ENCODE peak calls at places on chromosome 15, in four cellular contexts. I is tibial artery, Z is astrocyte of the cerebellum, M is uterus. X is an unnamed sample.

GRCh38 chr15:26806574-26806973 is 33.7 kb upstream of the GABRB3 start:
- DNase-seq in Z (no peak), I (no peak), M (no peak), X (no peak)

GRCh38 chr15:44010114-44010513 is 183.3 kb downstream of the WDR76 start:
- DNase-seq in Z (peak; percentile 52), M (no peak), I (no peak), X (peak; percentile 86)

GRCh38 chr15:96849501-96849900 is 519.0 kb downstream of the NR2F2 start:
- DNase-seq in I (no peak), Z (peak; percentile 32), M (no peak), X (no peak)

GRCh38 chr15:29121907-29122306 is 147.7 kb downstream of the NSMCE3 start:
- DNase-seq in M (no peak), Z (no peak), I (no peak), X (no peak)

GRCh38 chr15:66171891-66172290 is 81.7 kb downstream of the MEGF11 start:
- DNase-seq in I (no peak), Z (no peak), M (no peak), X (no peak)

GRCh38 chr15:47410243-47410642 is 307.1 kb upstream of the SEMA6D start:
- DNase-seq in I (no peak), Z (no peak), M (no peak), X (no peak)

GRCh38 chr15:36234743-36235142 is 344.7 kb upstream of the CDIN1 start:
- DNase-seq in I (no peak), M (no peak), Z (no peak), X (no peak)

GRCh38 chr15:80587816-80588456 is 107.2 kb upstream of the ABHD17C start:
- DNase-seq in Z (no peak), I (peak; percentile 45), M (no peak), X (no peak)

GRCh38 chr15:42427429-42428223 is 63.3 kb downstream of the ZNF106 start:
- DNase-seq in Z (peak; percentile 75), I (no peak), M (no peak), X (no peak)

GRCh38 chr15:76994001-76994400 is 925 bp upstream of the PSTPIP1 start:
- DNase-seq in I (peak; percentile 69), Z (no peak), M (no peak), X (no peak)

GRCh38 chr15:39801641-39802309 is 19.1 kb upstream of the FSIP1 start:
- DNase-seq in Z (no peak), I (no peak), M (no peak), X (no peak)

GRCh38 chr15:66394472-66394871 is 7.8 kb downstream of the MAP2K1 start:
- DNase-seq in I (no peak), M (no peak), Z (no peak), X (no peak)

GRCh38 chr15:27017168-27017809 is 46.3 kb downstream of the GABRG3 start:
- DNase-seq in M (no peak), I (no peak), Z (peak; percentile 52), X (peak; percentile 33)

GRCh38 chr15:39781967-39782292 is 711 bp downstream of the FSIP1 start:
- DNase-seq in Z (no peak), M (no peak), I (no peak), X (no peak)

GRCh38 chr15:101068961-101069734 is 150.0 kb downstream of the LRRK1 start:
- DNase-seq in M (peak; percentile 15), Z (no peak), I (no peak), X (no peak)

GRCh38 chr15:44300567-44300966 is 12.0 kb downstream of the GOLM2 start:
- DNase-seq in Z (no peak), I (no peak), M (no peak), X (no peak)

GRCh38 chr15:35271371-35272043 is 186.4 kb upstream of the NANOGP8 start:
- DNase-seq in Z (no peak), M (no peak), I (no peak), X (no peak)

GRCh38 chr15:74790080-74790916 is 8.4 kb downstream of the CSK start:
- DNase-seq in I (peak; percentile 77), M (peak; percentile 73), Z (peak; percentile 82), X (no peak)

GRCh38 chr15:90949979-90950675 is 4.6 kb upstream of the RCCD1 start:
- DNase-seq in Z (no peak), M (no peak), I (no peak), X (no peak)

GRCh38 chr15:58438956-58439355 is 7.2 kb downstream of the LIPC start:
- DNase-seq in Z (no peak), I (no peak), M (no peak), X (no peak)
- TF ChIP-seq CTCF in Z (peak; percentile 34), I (peak; percentile 8), M (no peak), X (peak; percentile 50)

GRCh38 chr15:93070901-93071300 is 18.1 kb downstream of the RGMA start:
- DNase-seq in M (no peak), Z (no peak), I (no peak), X (no peak)
- H3K4me3 ChIP-seq in M (peak overlapping the region; percentile 78), Z (peak overlapping the region; percentile 75), I (peak overlapping the region; percentile 85), X (no peak overlapping the region)

GRCh38 chr15:60589728-60590127 is 110.8 kb upstream of the ICE2 start:
- DNase-seq in M (no peak), I (no peak), Z (no peak), X (no peak)

GRCh38 chr15:60590935-60591490 is 112.1 kb upstream of the ICE2 start:
- DNase-seq in Z (no peak), M (peak; percentile 49), I (peak; percentile 76), X (no peak)

GRCh38 chr15:60594071-60594470 is 115.1 kb upstream of the ICE2 start:
- DNase-seq in I (no peak), M (no peak), Z (no peak), X (no peak)

GRCh38 chr15:60591491-60592385 is 112.8 kb upstream of the ICE2 start:
- DNase-seq in Z (no peak), M (peak; percentile 34), I (peak; percentile 73), X (no peak)

GRCh38 chr15:60592386-60593339 is 113.7 kb upstream of the ICE2 start:
- DNase-seq in Z (no peak), I (peak; percentile 90), M (peak; percentile 80), X (no peak)
- TF ChIP-seq CTCF in Z (no peak), I (no peak), M (no peak), X (peak; percentile 24)

DNA sequence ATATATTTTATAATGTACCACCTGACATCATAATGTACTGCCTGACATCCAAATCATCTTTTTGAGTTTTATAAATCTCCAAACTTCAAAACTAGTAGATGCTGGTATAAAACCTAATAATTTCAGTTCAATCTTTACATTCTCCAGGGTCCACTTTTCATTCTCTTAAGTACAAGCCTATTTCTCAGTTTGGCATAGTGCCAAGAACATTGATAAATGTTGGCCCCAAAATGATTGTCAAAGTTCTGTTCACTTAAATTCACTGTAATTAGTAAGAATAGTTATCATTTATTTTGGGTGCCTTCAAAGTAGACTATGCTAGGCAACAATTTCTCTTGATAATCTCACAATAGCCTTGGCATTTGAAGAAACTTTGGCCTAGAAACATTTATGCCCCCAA is 101.6 kb downstream of the ZNF609 start:
- DNase-seq in M (no peak), Z (no peak), I (no peak), X (no peak)
- H3K4me3 ChIP-seq in M (no peak overlapping the region), Z (no peak overlapping the region), I (no peak overlapping the region), X (no peak overlapping the region)

GRCh38 chr15:59739557-59740186 is 50.6 kb upstream of the BNIP2 start:
- DNase-seq in Z (no peak), I (no peak), M (no peak), X (no peak)
- TF ChIP-seq CTCF in Z (no peak), I (no peak), M (no peak), X (no peak)

GRCh38 chr15:85581495-85581894 is 201.1 kb downstream of the AKAP13 start:
- DNase-seq in I (peak; percentile 85), M (peak; percentile 38), Z (no peak), X (no peak)

GRCh38 chr15:85582076-85582718 is 201.8 kb downstream of the AKAP13 start:
- DNase-seq in M (peak; percentile 72), Z (no peak), I (no peak), X (no peak)

GRCh38 chr15:85579957-85580694 is 199.7 kb downstream of the AKAP13 start:
- DNase-seq in Z (no peak), M (peak; percentile 59), I (no peak), X (no peak)

GRCh38 chr15:85580914-85581313 is 200.5 kb downstream of the AKAP13 start:
- DNase-seq in Z (no peak), I (no peak), M (no peak), X (no peak)

DNA sequence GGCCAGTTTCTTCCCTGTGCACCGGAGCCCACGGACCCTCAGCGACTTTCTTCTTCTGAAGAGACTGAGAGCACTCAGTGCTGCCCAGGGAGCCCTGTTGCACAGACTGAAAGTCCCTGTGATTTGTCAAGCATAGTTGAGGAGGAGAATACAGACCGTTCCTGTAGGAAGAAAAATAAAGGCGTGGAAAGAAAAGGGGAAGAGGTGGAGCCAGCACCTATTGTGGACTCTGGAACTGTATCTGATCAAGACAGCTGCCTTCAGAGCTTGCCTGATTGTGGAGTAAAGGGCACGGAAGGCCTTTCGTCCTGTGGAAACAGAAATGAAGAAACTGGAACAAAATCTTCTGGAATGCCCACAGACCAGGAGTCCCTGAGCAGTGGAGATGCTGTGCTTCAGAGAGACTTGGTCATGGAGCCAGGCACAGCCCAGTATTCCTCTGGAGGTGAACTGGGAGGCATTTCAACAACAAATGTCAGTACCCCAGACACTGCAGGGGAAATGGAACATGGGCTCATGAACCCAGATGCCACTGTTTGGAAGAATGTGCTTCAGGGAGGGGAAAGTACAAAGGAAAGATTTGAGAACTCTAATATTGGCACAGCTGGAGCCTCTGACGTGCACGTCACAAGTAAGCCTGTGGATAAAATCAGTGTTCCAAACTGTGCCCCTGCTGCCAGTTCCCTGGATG is 198.8 kb downstream of the AKAP13 start:
- DNase-seq in Z (no peak), M (no peak), I (peak; percentile 71), X (no peak)
- H3K4me3 ChIP-seq in Z (no peak overlapping the region), M (no peak overlapping the region), I (no peak overlapping the region), X (no peak overlapping the region)